ENCODE peak calls at places on chromosomes 12 and 14, in six cellular contexts. H, Z, X, C, V and E are unnamed samples. For H3K9me3, the result is how much of the 10 kb centered on the place peaks cover.

GRCh38 chr12:57242691-57243454 is 8.1 kb downstream of the STAC3 start:
- DNase-seq in H (peak), C (peak), X (peak), Z (peak), V (peak), E (peak)

GRCh38 chr14:24343795-24344660 is 4.2 kb upstream of the RIPK3 start:
- DNase-seq in Z (no peak), V (peak), X (peak), C (no peak), H (no peak), E (no peak)

GRCh38 chr12:67391656-67392055 is 122.5 kb downstream of the CAND1 start:
- DNase-seq in Z (no peak), X (no peak), C (no peak), V (no peak), H (no peak), E (no peak)

GRCh38 chr14:76112889-76113611 is 38.7 kb upstream of the GPATCH2L start:
- DNase-seq in V (no peak), Z (no peak), X (no peak), C (no peak), H (no peak), E (no peak)

GRCh38 chr12:116048886-116049285 is 228.6 kb downstream of the MED13L start:
- DNase-seq in V (no peak), X (no peak), C (no peak), Z (no peak), H (no peak), E (no peak)

GRCh38 chr12:5560242-5560641 is 128.3 kb downstream of the NTF3 start:
- DNase-seq in H (no peak), C (no peak), V (no peak), Z (no peak), X (no peak), E (no peak)

GRCh38 chr14:56325251-56325839 is 207.1 kb downstream of the PELI2 start:
- DNase-seq in C (no peak), V (no peak), X (no peak), H (no peak), Z (no peak), E (no peak)

GRCh38 chr12:121167232-121167820 is 34.6 kb downstream of the P2RX7 start:
- DNase-seq in C (no peak), H (no peak), V (no peak), Z (no peak), X (no peak), E (no peak)

DNA sequence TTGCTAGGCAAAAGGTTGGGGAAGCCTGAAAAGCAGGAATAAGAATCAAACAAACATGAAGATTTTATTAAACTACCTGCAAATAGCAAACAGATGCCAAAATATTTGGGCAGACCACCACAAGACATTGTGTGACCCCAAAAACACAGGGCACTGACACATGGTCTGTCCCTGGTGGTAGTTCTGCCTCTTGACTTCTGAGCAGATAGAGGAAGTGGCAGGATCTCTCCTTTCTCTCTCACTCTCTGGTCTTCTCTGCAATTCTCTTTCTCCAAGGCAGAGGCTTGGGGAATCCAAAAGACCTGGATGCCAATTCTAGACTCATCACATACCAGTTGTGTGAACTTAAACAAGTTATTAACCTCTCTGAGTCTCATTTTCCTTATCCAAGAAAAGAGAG is 4.3 kb upstream of the PTGDR start:
- DNase-seq in X (no peak), Z (no peak), C (no peak), V (no peak), H (no peak), E (no peak)
- H3K9me3 ChIP-seq in X (under half), Z (under half), C (under half), V (under half), H (under half), E (under half)

DNA sequence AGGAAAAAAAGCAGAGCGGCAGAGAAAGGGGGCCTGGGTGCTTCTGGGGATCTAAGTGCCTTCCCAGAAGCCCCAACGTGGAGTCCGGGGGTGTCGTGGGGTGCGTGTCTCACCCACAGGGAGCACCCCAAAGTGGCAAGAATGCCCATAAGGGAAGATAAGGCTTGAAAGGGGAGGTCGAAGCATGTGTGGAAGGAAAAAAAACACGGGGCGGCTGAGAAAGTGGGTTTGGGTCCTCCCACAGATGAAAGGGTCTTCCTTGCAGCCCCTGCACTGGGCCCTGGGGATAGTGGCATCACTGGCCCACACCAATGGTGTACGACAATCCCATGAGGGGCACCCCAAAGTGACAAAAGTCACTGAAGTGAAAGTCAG is 275.5 kb downstream of the ALG10 start:
- DNase-seq in H (no peak), V (no peak), C (no peak), X (no peak), Z (no peak), E (peak)
- H3K9me3 ChIP-seq in H (under half), V (under half), C (under half), X (under half), Z (under half), E (under half)

GRCh38 chr12:3882396-3882795 is 9.2 kb upstream of the PARP11 start:
- DNase-seq in V (no peak), H (no peak), X (no peak), C (no peak), Z (no peak), E (no peak)

GRCh38 chr12:3881208-3881980 is 8.2 kb upstream of the PARP11 start:
- DNase-seq in C (no peak), V (no peak), X (no peak), H (no peak), Z (no peak), E (no peak)

GRCh38 chr12:3882896-3883564 is 9.8 kb upstream of the PARP11 start:
- DNase-seq in Z (no peak), V (no peak), X (no peak), C (peak), H (no peak), E (no peak)

GRCh38 chr12:3885179-3886094 is 12.2 kb upstream of the PARP11 start:
- DNase-seq in V (no peak), Z (no peak), C (peak), H (no peak), X (peak), E (no peak)

DNA sequence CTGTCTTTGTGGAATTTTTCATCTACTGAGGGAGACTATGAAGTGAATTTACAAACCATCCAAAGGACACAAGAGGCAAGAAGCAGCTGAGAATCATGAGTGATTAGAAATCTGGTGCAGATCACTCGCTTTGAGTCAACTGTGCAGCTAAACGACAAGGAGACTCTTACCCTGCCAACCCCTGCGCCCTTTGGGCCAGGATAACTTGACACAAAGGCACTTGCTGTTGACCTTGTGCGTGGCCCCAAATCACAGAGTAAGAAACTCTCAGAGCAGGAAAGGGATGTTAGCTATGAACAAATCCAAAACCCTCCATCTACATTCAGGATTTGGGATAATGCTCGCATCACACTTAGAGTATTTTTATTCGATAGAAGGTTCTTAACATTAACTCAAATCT is 11.5 kb upstream of the PARP11 start:
- DNase-seq in H (no peak), C (peak), Z (no peak), X (no peak), V (no peak), E (no peak)
- H3K9me3 ChIP-seq in H (under half), C (under half), Z (under half), X (under half), V (under half), E (under half)

GRCh38 chr12:132946507-132946820 is 9.6 kb downstream of the ZNF605 start:
- DNase-seq in X (no peak), C (no peak), H (no peak), Z (no peak), V (no peak), E (no peak)

GRCh38 chr12:132949936-132950837 is 5.9 kb downstream of the ZNF605 start:
- DNase-seq in H (no peak), V (no peak), X (peak), Z (no peak), C (no peak), E (no peak)

GRCh38 chr12:132942611-132943010 is 13.5 kb downstream of the ZNF605 start:
- DNase-seq in X (no peak), C (no peak), V (no peak), Z (no peak), H (no peak), E (no peak)

GRCh38 chr12:132948146-132949066 is 7.7 kb downstream of the ZNF605 start:
- DNase-seq in H (no peak), V (no peak), X (peak), Z (no peak), C (no peak), E (no peak)

DNA sequence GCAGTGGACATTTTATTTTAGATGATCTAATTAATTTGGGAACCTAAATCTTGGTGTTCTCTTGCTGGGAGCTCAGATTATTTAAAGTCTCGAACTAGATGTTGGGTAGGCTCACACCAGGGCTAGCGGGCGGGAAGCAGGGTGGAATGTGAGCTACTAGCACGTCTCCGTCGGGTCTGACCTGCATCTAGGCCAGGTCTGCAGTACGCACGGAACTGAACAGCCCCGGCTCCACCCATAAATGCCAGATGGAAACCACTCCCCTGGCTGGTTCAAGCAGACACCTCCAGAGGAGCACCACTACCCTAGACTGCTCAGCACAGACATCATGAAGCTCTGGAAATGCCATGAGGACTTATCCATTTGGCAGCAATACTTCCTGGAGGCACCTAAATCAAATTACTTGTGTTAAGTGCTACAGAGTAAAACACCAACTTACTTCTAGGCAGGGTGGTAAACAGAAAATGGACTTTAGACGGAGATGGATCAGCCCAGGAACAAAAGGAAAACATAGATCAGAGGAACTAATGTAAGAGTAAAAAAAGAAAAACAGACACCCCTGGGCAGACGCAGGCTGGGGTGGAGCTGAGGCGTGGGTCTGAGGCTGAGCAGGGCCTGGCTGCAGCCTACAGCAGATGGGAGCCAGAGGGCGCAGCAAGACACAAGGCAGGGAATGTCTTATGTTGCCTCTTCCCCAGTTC is 10.2 kb downstream of the ZNF605 start:
- DNase-seq in H (no peak), C (no peak), X (no peak), V (no peak), Z (no peak), E (no peak)
- H3K9me3 ChIP-seq in H (under half), C (half or more), X (under half), V (under half), Z (half or more), E (under half)

GRCh38 chr12:52052471-52053186 is 1.4 kb downstream of the NR4A1 start:
- DNase-seq in X (peak), V (no peak), H (peak), C (peak), Z (peak), E (no peak)
- H3K9me3 ChIP-seq in X (under half), V (under half), H (under half), C (under half), Z (under half), E (under half)

DNA sequence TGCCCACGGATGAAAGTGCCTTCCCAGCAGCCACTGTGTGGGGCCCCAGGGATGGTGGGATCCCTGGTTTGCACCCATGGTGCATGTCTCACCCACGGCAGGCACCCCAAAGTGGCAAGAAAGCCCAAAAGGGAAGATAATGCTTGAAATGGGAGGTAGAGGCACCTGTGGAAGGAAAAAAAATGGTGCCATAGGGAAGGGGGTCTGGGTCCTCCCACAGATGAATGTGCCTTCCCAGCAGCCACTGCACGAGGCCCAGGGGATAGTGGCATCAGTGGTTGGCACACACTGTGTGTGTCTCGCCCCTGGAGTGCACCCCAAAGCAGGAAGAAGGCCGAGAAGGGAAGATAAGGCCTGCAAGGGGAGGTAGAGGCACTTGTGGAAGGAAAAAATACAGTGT is 264.2 kb downstream of the ALG10 start:
- DNase-seq in H (no peak), C (no peak), X (no peak), Z (no peak), V (peak), E (no peak)
- H3K9me3 ChIP-seq in H (under half), C (under half), X (under half), Z (under half), V (under half), E (under half)

DNA sequence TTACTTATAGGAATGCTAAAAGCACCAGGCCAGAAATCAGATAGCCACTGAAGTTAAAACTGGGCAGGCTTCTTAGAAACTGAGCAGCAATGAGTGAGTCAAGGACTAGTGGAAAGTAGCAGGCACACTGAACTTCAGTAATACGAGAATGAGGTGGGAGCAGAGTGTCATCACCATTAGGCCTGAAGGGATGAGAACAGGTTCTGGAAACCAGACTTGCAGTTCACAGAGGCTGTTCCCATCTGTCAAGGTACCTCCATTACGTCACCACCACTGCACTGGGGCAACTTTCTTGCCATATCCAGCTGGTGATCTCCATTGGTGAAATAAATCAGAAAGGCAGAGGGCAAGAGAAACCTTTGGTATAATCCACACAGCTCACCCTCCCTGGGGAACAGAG is 15.6 kb downstream of the ZNF10 start:
- DNase-seq in H (no peak), Z (no peak), V (no peak), C (no peak), X (no peak), E (no peak)
- H3K9me3 ChIP-seq in H (under half), Z (half or more), V (under half), C (under half), X (under half), E (under half)

GRCh38 chr12:131245564-131246355 is 292.1 kb downstream of the ADGRD1 start:
- DNase-seq in C (peak), X (no peak), Z (no peak), V (no peak), H (no peak), E (no peak)

GRCh38 chr12:131250951-131251315 is 297.2 kb downstream of the ADGRD1 start:
- DNase-seq in X (no peak), H (no peak), Z (no peak), V (no peak), C (no peak), E (no peak)

GRCh38 chr12:131251336-131252101 is 297.8 kb downstream of the ADGRD1 start:
- DNase-seq in Z (no peak), X (no peak), H (no peak), V (no peak), C (no peak), E (no peak)

GRCh38 chr12:131250028-131250950 is 296.6 kb downstream of the ADGRD1 start:
- DNase-seq in C (no peak), H (no peak), X (no peak), Z (no peak), V (no peak), E (no peak)

DNA sequence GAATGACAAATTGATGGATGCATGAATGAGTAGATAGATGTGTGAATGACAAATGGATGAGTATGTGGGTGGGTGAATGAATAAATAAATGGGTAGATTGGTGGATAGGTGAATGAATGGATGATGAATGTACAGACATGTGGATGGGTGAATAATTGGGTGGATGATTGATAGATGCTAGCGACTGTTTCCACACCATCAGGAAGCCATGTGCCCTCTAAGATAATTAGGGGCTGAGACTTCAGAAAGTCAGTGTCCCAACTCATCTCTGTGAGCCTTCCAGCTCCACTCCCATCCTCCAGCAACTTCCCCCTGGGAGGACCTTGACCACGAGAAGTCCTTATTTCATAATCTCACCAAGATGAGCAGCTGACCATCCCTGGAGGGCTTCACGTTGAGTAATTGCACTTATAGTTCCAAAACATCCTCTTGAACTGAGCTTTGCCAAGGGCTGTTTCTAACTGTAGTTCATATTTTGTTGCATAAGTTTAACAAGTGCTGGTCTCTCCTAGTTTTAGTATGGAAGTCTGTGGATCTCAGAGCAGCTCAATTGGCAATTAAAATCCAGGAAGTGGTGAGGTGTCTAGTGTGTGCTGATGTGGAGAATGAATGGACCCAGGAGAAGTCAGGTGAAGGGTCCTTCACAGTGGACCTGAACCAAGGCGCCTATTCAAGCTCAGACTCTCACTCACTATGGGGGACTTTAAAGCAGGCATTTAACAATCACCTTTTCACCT is 295.8 kb downstream of the ADGRD1 start:
- DNase-seq in C (no peak), Z (no peak), X (no peak), H (no peak), V (no peak), E (no peak)
- H3K9me3 ChIP-seq in C (under half), Z (under half), X (under half), H (under half), V (under half), E (under half)